ENCODE peak calls at places on chromosomes 13 and 19, in seven cellular contexts. L, P, Q, T, S, G and R are unnamed samples.

GRCh38 chr13:56015919-56016318 is 1124.8 kb upstream of the PRR20A start:
- DNase-seq in G (no peak), L (no peak), Q (no peak), S (no peak), T (no peak), P (no peak), R (no peak)

GRCh38 chr13:43572601-43573360 is 214.0 kb downstream of the ENOX1 start:
- DNase-seq in T (no peak), Q (no peak), S (peak), P (no peak), L (no peak), G (no peak), R (no peak)

GRCh38 chr13:75359266-75359665 is 122.7 kb downstream of the TBC1D4 start:
- DNase-seq in Q (no peak), P (no peak), G (no peak), L (no peak), S (peak), T (peak), R (no peak)

GRCh38 chr19:15260939-15261338 is 28.7 kb upstream of the EPHX3 start:
- DNase-seq in P (no peak), G (no peak), T (no peak), Q (no peak), S (no peak), L (no peak), R (no peak)

GRCh38 chr13:84655677-84656076 is 773.4 kb upstream of the SLITRK1 start:
- DNase-seq in P (no peak), T (no peak), S (peak), Q (no peak), G (no peak), L (no peak), R (no peak)

GRCh38 chr19:18379803-18380747 is 5.9 kb upstream of the GDF15 start:
- DNase-seq in P (peak), Q (peak), T (peak), S (peak), L (peak), G (peak), R (peak)

GRCh38 chr13:38685974-38686571 is 804 bp upstream of the FREM2 start:
- DNase-seq in T (no peak), P (no peak), L (no peak), Q (no peak), S (no peak), G (no peak), R (no peak)

GRCh38 chr19:13976446-13976845 is 24.1 kb downstream of the DCAF15 start:
- DNase-seq in L (peak), S (no peak), G (no peak), T (no peak), Q (no peak), P (no peak), R (peak)

GRCh38 chr13:83716121-83716520 is 166.2 kb downstream of the SLITRK1 start:
- DNase-seq in Q (no peak), T (no peak), L (no peak), S (no peak), P (no peak), G (no peak), R (no peak)

GRCh38 chr13:31767175-31767900 is 28.0 kb downstream of the RXFP2 start:
- DNase-seq in Q (no peak), T (peak), L (no peak), P (peak), G (no peak), S (peak), R (no peak)

GRCh38 chr19:27859689-27860088 is 1353.3 kb downstream of the UQCRFS1 start:
- DNase-seq in L (no peak), G (no peak), S (no peak), Q (no peak), P (peak), T (no peak), R (no peak)

GRCh38 chr19:13808856-13809255 is 13.6 kb downstream of the ZSWIM4 start:
- DNase-seq in G (no peak), L (no peak), T (no peak), P (no peak), S (no peak), Q (no peak), R (no peak)

GRCh38 chr19:38144667-38145066 is 79.4 kb downstream of the DPF1 start:
- DNase-seq in L (no peak), P (no peak), S (no peak), Q (no peak), G (no peak), T (no peak), R (no peak)

GRCh38 chr13:21576424-21576823 is 27.5 kb downstream of the MICU2 start:
- DNase-seq in G (no peak), P (no peak), Q (no peak), S (peak), L (no peak), T (no peak), R (no peak)

GRCh38 chr13:33722216-33722900 is 95.6 kb upstream of the RFC3 start:
- DNase-seq in T (no peak), P (no peak), Q (no peak), S (peak), G (no peak), L (no peak), R (no peak)

GRCh38 chr19:38971672-38972071 is 3.9 kb downstream of the FBXO17 start:
- DNase-seq in L (no peak), Q (no peak), G (no peak), T (no peak), S (no peak), P (no peak), R (no peak)

GRCh38 chr13:24076124-24076523 is 84.4 kb upstream of the SPATA13 start:
- DNase-seq in G (no peak), L (no peak), S (no peak), Q (peak), T (no peak), P (no peak), R (no peak)

GRCh38 chr13:47628666-47629065 is 372.4 kb downstream of the SUCLA2 start:
- DNase-seq in Q (no peak), P (no peak), L (no peak), G (no peak), T (peak), S (peak), R (no peak)

GRCh38 chr13:78228940-78229339 is 310.3 kb upstream of the EDNRB start:
- DNase-seq in S (no peak), G (no peak), P (no peak), L (no peak), Q (no peak), T (no peak), R (no peak)

GRCh38 chr19:2475018-2475701 is 767 bp upstream of the GADD45B start:
- DNase-seq in P (peak), T (no peak), S (peak), Q (peak), G (peak), L (peak), R (peak)

GRCh38 chr13:93398167-93398566 is 171.6 kb downstream of the GPC6 start:
- DNase-seq in P (no peak), S (peak), Q (no peak), T (no peak), G (no peak), L (no peak), R (no peak)

GRCh38 chr19:47598407-47599349 is 10.3 kb upstream of the BICRA start:
- DNase-seq in L (peak), Q (peak), T (peak), P (peak), G (peak), S (peak), R (peak)

GRCh38 chr13:29888306-29888705 is 37.9 kb upstream of the UBL3 start:
- DNase-seq in L (no peak), Q (no peak), S (peak), G (no peak), T (no peak), P (no peak), R (no peak)

GRCh38 chr19:5149508-5149907 is 180.6 kb downstream of the KDM4B start:
- DNase-seq in P (no peak), L (no peak), Q (no peak), G (no peak), T (no peak), S (no peak), R (peak)

GRCh38 chr19:287381-287871 is 3.8 kb downstream of the PLPP2 start:
- DNase-seq in L (no peak), T (no peak), Q (peak), S (no peak), P (no peak), G (no peak), R (no peak)

GRCh38 chr19:33639034-33639681 is 17.4 kb downstream of the CHST8 start:
- DNase-seq in S (no peak), L (no peak), G (no peak), T (no peak), P (no peak), Q (no peak), R (no peak)

DNA sequence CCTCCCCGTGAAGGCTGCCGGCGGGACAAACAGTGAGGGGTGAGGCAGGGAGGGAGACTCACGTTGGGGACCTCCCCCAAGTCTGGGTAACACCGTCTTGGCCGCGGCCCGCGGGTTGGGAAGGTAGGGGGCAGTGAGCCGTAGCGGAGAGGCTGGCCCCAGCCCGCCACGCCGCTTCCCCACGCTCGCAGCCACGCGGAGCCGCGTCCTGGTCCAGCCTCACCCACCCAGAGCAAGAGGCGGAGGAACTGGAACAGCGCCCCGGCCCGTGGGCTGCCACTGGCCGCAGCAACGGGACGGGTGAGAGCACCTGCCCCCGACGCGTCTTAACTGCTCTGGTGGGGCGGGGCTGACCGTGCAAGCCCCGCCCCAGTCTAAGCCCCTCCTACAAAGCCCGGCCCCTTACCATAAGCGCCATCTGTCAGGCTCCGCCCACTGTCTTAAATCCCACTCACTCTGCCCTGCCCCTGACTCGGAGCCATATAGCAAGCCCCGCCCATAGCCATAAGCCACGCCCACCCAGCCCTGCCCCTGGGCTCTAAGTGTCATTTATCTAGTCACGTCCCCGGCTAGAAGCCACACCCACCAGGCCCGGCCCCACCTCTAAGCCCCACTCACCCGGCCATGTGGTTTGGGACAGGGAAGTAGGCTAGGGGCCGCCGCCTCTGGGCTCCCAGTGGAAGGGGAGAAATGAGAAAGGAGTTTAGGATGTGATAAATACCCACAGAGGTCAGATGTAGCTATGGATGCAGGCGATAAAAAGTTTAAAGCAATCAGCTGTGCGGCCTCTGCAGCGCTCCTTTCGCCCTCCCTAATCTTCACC is 2.1 kb upstream of the CCL25 start:
- DNase-seq in Q (peak), G (peak), P (peak), S (peak), L (peak), T (no peak), R (peak)
- TF ChIP-seq POLR2A in Q (no peak), G (no peak), P (no peak), S (no peak), L (no peak), T (no peak), R (no peak)

DNA sequence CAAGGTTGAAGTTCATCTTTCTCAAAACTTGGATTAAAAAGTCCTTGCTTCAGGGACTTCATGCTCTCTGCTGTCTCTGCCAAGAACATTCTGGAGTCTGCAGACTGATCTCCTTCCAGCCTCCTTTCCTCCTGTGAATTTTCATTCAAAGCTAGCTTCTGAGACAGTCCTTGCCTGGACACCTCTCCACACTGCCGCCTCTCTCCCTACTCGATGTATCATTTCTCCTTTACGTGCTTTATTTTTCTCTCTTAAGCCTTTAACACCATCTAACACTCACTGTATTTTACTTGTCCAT is 238.8 kb downstream of the COL4A1 start:
- DNase-seq in L (no peak), T (no peak), S (no peak), Q (no peak), G (no peak), P (no peak), R (no peak)
- TF ChIP-seq POLR2A in L (no peak), T (no peak), S (no peak), Q (no peak), G (no peak), P (no peak), R (no peak)

GRCh38 chr19:11373885-11374448 is 499 bp upstream of the SWSAP1 start:
- DNase-seq in G (no peak), Q (no peak), P (no peak), L (no peak), T (no peak), S (no peak), R (no peak)

GRCh38 chr19:11377237-11377636 is 2.8 kb downstream of the SWSAP1 start:
- DNase-seq in T (no peak), P (no peak), L (no peak), Q (no peak), S (peak), G (peak), R (peak)

GRCh38 chr19:11373166-11373884 is 1.1 kb upstream of the SWSAP1 start:
- DNase-seq in S (no peak), T (no peak), L (no peak), Q (peak), G (no peak), P (no peak), R (no peak)

GRCh38 chr19:11375143-11375948 is 880 bp downstream of the SWSAP1 start:
- DNase-seq in L (peak), P (peak), Q (peak), G (peak), T (no peak), S (no peak), R (no peak)

DNA sequence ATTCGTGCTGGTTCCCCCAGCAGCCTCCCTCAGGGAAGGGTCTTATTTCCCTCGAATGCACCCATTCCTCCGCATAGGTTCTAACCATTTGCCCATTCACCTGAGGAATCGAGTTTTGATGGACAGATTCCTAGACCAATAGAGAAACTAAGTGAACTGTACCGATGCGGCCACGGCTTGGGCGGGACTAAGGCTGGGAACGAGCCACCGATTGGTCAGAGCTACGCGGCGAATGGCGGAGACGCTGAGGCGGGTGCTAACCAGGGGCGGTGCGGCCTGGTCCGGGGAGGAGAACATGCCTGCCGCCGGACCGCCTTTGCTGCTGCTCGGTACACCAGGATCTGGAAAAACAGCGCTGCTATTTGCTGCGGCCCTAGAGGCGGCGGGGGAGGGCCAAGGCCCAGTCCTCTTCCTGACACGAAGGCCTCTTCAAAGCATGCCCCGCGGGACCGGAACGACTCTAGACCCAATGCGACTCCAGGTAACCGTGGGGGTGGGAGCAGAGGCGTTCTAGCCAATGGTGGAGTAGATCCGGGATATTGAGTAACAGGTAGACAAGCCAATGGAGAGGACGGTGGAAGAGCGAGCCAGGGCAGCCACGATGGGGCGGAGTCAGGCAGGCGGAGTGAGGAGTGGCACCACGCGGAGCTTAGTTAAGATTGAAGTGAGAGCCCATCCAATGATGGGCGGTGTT is at the start of gene SWSAP1:
- DNase-seq in S (peak), P (peak), L (peak), T (peak), G (peak), Q (peak), R (peak)
- TF ChIP-seq POLR2A in S (peak), P (peak), L (no peak), T (peak), G (peak), Q (no peak), R (no peak)

GRCh38 chr19:49336482-49337266 is 1.5 kb downstream of the CD37 start:
- DNase-seq in S (no peak), Q (no peak), G (peak), L (no peak), P (peak), T (no peak), R (no peak)

GRCh38 chr19:49337267-49338022 is 2.2 kb downstream of the CD37 start:
- DNase-seq in S (no peak), G (peak), Q (no peak), P (peak), L (no peak), T (no peak), R (no peak)

GRCh38 chr19:49333426-49334288 is 1.5 kb upstream of the CD37 start:
- DNase-seq in G (no peak), Q (peak), L (no peak), P (peak), T (no peak), S (peak), R (no peak)

GRCh38 chr19:49335784-49336481 is 727 bp downstream of the CD37 start:
- DNase-seq in P (peak), G (no peak), L (no peak), S (no peak), T (no peak), Q (no peak), R (no peak)

DNA sequence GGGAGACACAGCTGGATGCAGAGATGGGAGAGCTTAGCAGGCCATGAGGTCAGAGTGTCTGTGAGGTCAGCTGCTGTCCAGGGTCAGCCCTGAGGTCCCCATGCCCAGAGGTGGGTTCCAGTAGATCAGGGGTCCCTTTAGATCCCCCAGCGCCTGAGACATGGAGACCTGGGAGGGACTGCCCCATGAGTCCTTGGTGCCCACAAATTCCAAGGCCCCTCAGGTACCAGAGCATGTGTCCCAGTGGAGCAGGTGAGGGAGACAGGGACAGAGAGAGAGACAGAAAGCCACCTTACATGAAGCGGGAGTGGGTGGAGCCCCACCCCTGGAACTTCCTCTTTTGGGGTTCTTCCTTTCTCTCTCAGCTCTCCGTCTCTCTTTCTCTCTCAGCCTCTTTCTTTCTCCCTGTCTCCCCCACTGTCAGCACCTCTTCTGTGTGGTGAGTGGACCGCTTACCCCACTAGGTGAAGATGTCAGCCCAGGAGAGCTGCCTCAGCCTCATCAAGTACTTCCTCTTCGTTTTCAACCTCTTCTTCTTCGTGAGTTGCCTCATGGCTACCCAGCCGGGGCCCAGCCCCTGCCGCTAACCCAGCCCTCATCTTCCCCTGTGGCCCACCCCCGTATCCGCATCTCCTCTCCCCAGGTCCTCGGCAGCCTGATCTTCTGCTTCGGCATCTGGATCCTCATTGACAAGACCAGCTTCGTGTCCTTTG is at the start of gene CD37:
- DNase-seq in T (no peak), G (no peak), Q (peak), S (no peak), P (peak), L (no peak), R (no peak)
- TF ChIP-seq POLR2A in T (no peak), G (no peak), Q (no peak), S (no peak), P (no peak), L (no peak), R (no peak)

DNA sequence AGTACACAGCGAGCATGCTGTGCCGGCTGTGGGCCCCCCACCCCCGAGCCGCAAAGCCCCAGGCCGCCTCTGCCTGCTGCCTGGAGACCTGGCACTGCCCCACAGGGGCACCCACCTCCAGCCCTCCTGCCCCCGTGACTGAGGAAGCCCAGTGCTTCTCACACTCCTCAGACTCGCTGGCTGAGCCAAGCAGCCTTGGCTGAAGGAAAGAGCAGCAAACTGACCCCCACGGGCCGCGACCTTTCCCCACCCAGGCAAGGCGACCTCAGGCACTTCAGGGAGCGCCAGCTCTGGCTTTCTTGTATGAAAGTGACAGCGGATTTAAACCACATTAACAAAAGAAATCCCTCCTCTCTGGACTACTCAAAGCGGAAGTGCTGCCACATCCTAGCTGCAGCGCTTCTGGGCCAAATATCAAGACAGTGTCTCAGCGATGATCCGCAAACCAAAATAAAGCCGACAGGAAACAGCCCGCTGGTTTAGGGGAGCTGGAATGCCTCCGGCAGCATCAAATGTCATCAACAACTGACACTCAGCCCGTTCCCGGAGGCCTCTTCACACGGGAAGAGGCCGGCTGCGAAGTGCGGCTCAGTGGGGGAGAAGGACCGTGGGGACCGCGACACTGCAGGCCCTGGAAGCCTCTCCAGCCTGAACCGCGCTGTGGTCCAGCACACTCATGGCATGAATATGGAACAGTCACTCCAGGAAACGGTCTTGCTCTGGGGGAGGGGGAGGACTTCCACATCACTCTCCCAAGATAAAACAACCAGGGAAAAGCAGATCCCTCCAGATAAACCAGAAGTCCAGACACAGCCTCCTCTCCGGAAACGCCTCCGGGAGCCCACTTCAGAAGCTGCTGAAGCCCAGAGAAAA is 1.5 kb downstream of the RASA3 start:
- DNase-seq in T (peak), L (peak), P (no peak), Q (no peak), G (peak), S (peak), R (peak)
- TF ChIP-seq POLR2A in T (peak), L (no peak), P (no peak), Q (no peak), G (no peak), S (peak), R (peak)

GRCh38 chr13:50081106-50081898 is 66.1 kb downstream of the KCNRG start:
- DNase-seq in Q (peak), T (no peak), S (no peak), G (peak), P (peak), L (peak), R (peak)
- TF ChIP-seq POLR2A in Q (no peak), T (no peak), S (no peak), G (peak), P (no peak), L (no peak), R (no peak)